ENCODE peak calls at places on chromosomes 3 and 15, in eight cellular contexts. P is heart right ventricle, X is uterus, W is gastrocnemius medialis, V is tibial artery, Y is heart left ventricle, R is neuronal stem cell, I is GM06990. J is an unnamed sample. For H3K36me3, the result is how much of the 10 kb centered on the place peaks cover.

GRCh38 chr3:119221779-119222320 is 18.8 kb downstream of the B4GALT4 start:
- DNase-seq in Y (no peak), X (no peak), R (no peak), V (no peak), I (no peak), P (no peak), W (no peak), J (no peak)

GRCh38 chr3:48285132-48285531 is 44.2 kb downstream of the ZNF589 start:
- DNase-seq in R (no peak), Y (no peak), I (no peak), P (no peak), W (no peak), X (no peak), V (no peak), J (no peak)

GRCh38 chr3:38576131-38577088 is 73.1 kb downstream of the SCN5A start:
- DNase-seq in V (peak), W (no peak), I (no peak), Y (no peak), X (no peak), R (no peak), P (no peak), J (no peak)

GRCh38 chr3:184332370-184333090 is 4.9 kb upstream of the FAM131A start:
- DNase-seq in Y (no peak), R (no peak), V (no peak), I (no peak), X (no peak), W (no peak), P (no peak), J (no peak)

GRCh38 chr3:158830391-158830790 is 28.5 kb downstream of the MFSD1 start:
- DNase-seq in W (no peak), Y (no peak), V (no peak), P (no peak), X (no peak), R (no peak), I (no peak), J (no peak)

GRCh38 chr15:81400640-81401236 is 26.7 kb upstream of the TMC3 start:
- DNase-seq in X (no peak), Y (no peak), P (no peak), W (no peak), I (no peak), V (no peak), R (peak), J (no peak)

GRCh38 chr3:17140670-17141505 is 256.1 kb downstream of the PLCL2 start:
- DNase-seq in W (peak), I (no peak), Y (no peak), X (no peak), R (no peak), P (peak), V (peak), J (no peak)

GRCh38 chr3:143167956-143168355 is 48.4 kb downstream of the CHST2 start:
- DNase-seq in R (no peak), V (no peak), P (no peak), Y (no peak), X (no peak), W (no peak), I (no peak), J (no peak)

GRCh38 chr3:110459021-110459420 is 612.6 kb upstream of the NECTIN3 start:
- DNase-seq in I (no peak), Y (no peak), V (no peak), W (no peak), P (no peak), R (no peak), X (no peak), J (no peak)

GRCh38 chr3:177358968-177359600 is 161.8 kb upstream of the TBL1XR1 start:
- DNase-seq in V (peak), P (peak), X (peak), I (peak), Y (peak), R (peak), W (no peak), J (no peak)

DNA sequence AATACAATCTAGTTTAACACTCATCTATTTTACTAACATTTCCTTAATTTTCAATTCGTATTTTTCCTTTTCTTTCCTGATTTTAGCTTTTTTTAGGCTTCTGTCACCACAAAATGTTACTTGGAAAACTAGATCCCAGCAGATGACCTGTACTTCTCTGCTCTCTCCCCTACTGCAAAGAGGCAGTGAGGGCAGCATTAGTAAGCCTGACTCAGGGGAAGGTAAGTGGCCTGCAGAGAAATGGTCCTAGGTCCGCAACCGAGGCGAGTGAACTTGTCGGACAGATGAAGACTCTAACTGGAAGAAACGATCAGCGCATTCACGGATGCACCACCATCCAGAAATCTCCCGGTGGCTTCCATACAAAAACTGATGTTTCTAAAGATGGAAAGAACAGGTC is 20.4 kb downstream of the TMEM43 start:
- DNase-seq in V (no peak), P (no peak), R (no peak), I (no peak), Y (no peak), W (no peak), X (no peak), J (no peak)
- H3K4me3 ChIP-seq in V (peak), P (peak), R (no peak), I (no peak), Y (no peak), W (no peak), X (no peak), J (no peak)

GRCh38 chr15:74802290-74802689 is 10.3 kb upstream of the LMAN1L start:
- DNase-seq in W (no peak), X (no peak), P (no peak), R (no peak), V (no peak), I (no peak), Y (no peak), J (no peak)

GRCh38 chr15:74799255-74799842 is 13.3 kb upstream of the LMAN1L start:
- DNase-seq in W (no peak), Y (no peak), I (no peak), X (no peak), R (no peak), P (no peak), V (no peak), J (no peak)

GRCh38 chr15:74801311-74801997 is 11.2 kb upstream of the LMAN1L start:
- DNase-seq in V (no peak), P (no peak), R (no peak), X (no peak), W (no peak), Y (no peak), I (no peak), J (no peak)

GRCh38 chr15:74799843-74800558 is 12.6 kb upstream of the LMAN1L start:
- DNase-seq in W (peak), V (no peak), X (peak), R (no peak), Y (peak), P (peak), I (peak), J (no peak)

GRCh38 chr15:74800559-74801094 is 12.0 kb upstream of the LMAN1L start:
- DNase-seq in P (no peak), Y (no peak), R (no peak), X (no peak), I (no peak), W (no peak), V (no peak), J (no peak)
- H3K36me3 ChIP-seq in P (under half), Y (half or more), R (half or more), X (under half), I (half or more), W (under half), V (half or more), J (under half)

GRCh38 chr3:24494616-24495333 is at the start of gene THRB:
- DNase-seq in Y (peak), X (peak), I (peak), V (peak), W (peak), R (peak), P (peak), J (no peak)

GRCh38 chr3:24495334-24495994 is 814 bp upstream of the THRB start:
- DNase-seq in I (no peak), W (peak), X (peak), R (peak), Y (peak), P (peak), V (peak), J (no peak)

GRCh38 chr3:24493951-24494615 is 567 bp downstream of the THRB start:
- DNase-seq in Y (peak), W (peak), R (peak), I (no peak), X (peak), P (peak), V (peak), J (no peak)

GRCh38 chr3:24490151-24490550 is 4.5 kb downstream of the THRB start:
- DNase-seq in R (no peak), I (no peak), Y (no peak), V (peak), P (no peak), X (no peak), W (peak), J (no peak)

DNA sequence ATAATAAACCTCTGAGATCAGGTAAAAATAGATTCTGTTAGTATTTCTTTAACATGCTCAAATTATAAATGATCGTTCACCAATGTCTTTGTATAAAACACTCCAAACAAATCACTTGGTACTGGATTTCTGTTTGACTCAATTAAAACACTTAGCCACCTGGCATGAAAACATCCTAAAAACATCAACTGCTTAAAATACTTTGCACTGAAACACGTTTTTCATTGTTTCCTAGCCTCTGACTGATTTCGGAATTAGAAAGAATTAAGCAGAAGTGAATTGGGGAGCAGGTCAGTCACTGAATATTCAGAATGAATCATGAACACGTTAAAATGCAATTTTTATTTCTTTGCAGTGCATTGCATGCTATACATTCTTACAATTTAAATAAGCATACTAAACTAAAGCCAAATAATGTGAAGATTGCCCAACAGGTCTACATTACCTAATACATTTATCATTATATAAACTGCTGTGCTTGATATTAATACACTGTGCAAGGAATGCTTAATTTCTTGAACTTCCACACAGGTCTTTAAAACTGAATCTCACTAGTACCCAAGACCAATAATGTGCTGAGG is 1.6 kb downstream of the THRB start:
- DNase-seq in R (no peak), X (no peak), P (no peak), Y (no peak), W (no peak), V (no peak), I (no peak), J (no peak)
- H3K4me3 ChIP-seq in R (no peak), X (peak), P (peak), Y (no peak), W (peak), V (peak), I (no peak), J (no peak)

DNA sequence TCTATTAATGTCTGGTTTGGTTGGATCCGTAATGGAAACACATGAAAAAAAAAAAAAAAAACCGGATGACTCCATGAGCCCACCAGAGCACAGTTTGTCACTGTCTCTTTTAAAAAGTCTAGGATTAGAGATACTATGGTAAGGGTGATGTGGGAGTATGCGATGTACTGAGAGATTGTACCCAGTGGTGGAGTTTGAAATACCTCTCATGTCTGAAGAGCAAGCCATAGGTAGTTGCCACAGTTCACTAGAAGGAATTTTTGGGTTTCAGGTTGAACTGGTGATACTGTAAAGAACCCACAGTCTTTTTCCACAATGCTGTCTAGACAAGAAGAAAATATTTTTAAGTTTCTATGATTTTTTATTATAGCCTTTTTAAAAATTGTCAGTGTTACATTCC is 132.9 kb downstream of the KLHL25 start:
- DNase-seq in I (no peak), P (no peak), R (no peak), Y (no peak), W (no peak), X (no peak), V (no peak), J (no peak)
- H3K36me3 ChIP-seq in I (under half), P (under half), R (half or more), Y (half or more), W (half or more), X (under half), V (half or more), J (under half)

GRCh38 chr3:113867506-113867905 is 28.9 kb downstream of the GRAMD1C start:
- DNase-seq in X (no peak), Y (no peak), I (no peak), W (no peak), P (no peak), R (no peak), V (no peak), J (no peak)
- H3K4me3 ChIP-seq in X (no peak), Y (no peak), I (no peak), W (no peak), P (no peak), R (no peak), V (no peak), J (no peak)

GRCh38 chr15:92928351-92928750 is 28.2 kb downstream of the CHD2 start:
- DNase-seq in W (no peak), P (no peak), X (no peak), R (no peak), V (no peak), Y (no peak), I (no peak), J (no peak)

GRCh38 chr15:92932946-92933649 is 33.0 kb downstream of the CHD2 start:
- DNase-seq in X (no peak), I (no peak), R (no peak), V (no peak), W (no peak), Y (no peak), P (no peak), J (no peak)

GRCh38 chr15:92930776-92931175 is 30.7 kb downstream of the CHD2 start:
- DNase-seq in Y (no peak), X (no peak), P (no peak), I (no peak), V (no peak), W (peak), R (no peak), J (no peak)

GRCh38 chr15:92929002-92929401 is 28.9 kb downstream of the CHD2 start:
- DNase-seq in P (no peak), I (no peak), R (no peak), W (no peak), Y (no peak), X (no peak), V (no peak), J (no peak)

GRCh38 chr15:92930061-92930460 is 29.9 kb downstream of the CHD2 start:
- DNase-seq in W (no peak), X (no peak), I (no peak), R (no peak), V (no peak), P (no peak), Y (no peak), J (no peak)
- H3K36me3 ChIP-seq in W (half or more), X (under half), I (under half), R (half or more), V (half or more), P (under half), Y (half or more), J (half or more)

J was measured in SK-N-MC.